ENCODE peak calls at places on chromosomes 2 and 18, in seven cellular contexts. One of them, this sample, is unnamed.

GRCh38 chr2:48439102-48439501 is 90.9 kb upstream of the STON1 start:
- DNase-seq in cardiac muscle cell: no peak
- DNase-seq in endodermal cell: no peak
- DNase-seq in OCI-LY7: no peak
- DNase-seq in colonic mucosa: no peak
- DNase-seq in MM.1S: no peak
- DNase-seq in BJ: no peak
- DNase-seq in this sample: no peak

GRCh38 chr18:49628119-49628518 is 66.3 kb downstream of the LIPG start:
- DNase-seq in cardiac muscle cell: no peak
- DNase-seq in endodermal cell: peak
- DNase-seq in OCI-LY7: no peak
- DNase-seq in colonic mucosa: no peak
- DNase-seq in MM.1S: no peak
- DNase-seq in BJ: no peak
- DNase-seq in this sample: no peak

GRCh38 chr18:39571511-39571910 is 2005.9 kb upstream of the CELF4 start:
- DNase-seq in cardiac muscle cell: peak
- DNase-seq in endodermal cell: peak
- DNase-seq in OCI-LY7: no peak
- DNase-seq in colonic mucosa: no peak
- DNase-seq in MM.1S: no peak
- DNase-seq in BJ: no peak
- DNase-seq in this sample: no peak

GRCh38 chr2:76197842-76198448 is 487.2 kb upstream of the GCFC2 start:
- DNase-seq in cardiac muscle cell: peak
- DNase-seq in endodermal cell: peak
- DNase-seq in OCI-LY7: peak
- DNase-seq in colonic mucosa: peak
- DNase-seq in MM.1S: peak
- DNase-seq in BJ: peak
- DNase-seq in this sample: peak

GRCh38 chr18:63043516-63043915 is 276.1 kb downstream of the BCL2 start:
- DNase-seq in cardiac muscle cell: peak
- DNase-seq in endodermal cell: no peak
- DNase-seq in OCI-LY7: no peak
- DNase-seq in colonic mucosa: no peak
- DNase-seq in MM.1S: no peak
- DNase-seq in BJ: no peak
- DNase-seq in this sample: no peak

GRCh38 chr2:85756822-85757435 is 3.1 kb downstream of the ATOH8 start:
- DNase-seq in cardiac muscle cell: no peak
- DNase-seq in endodermal cell: no peak
- DNase-seq in OCI-LY7: no peak
- DNase-seq in colonic mucosa: no peak
- DNase-seq in MM.1S: no peak
- DNase-seq in BJ: no peak
- DNase-seq in this sample: no peak

GRCh38 chr2:99602475-99602874 is 112.7 kb upstream of the REV1 start:
- DNase-seq in cardiac muscle cell: peak
- DNase-seq in endodermal cell: no peak
- DNase-seq in OCI-LY7: no peak
- DNase-seq in colonic mucosa: no peak
- DNase-seq in MM.1S: no peak
- DNase-seq in BJ: no peak
- DNase-seq in this sample: peak

GRCh38 chr2:153043385-153043784 is 325.0 kb downstream of the ARL6IP6 start:
- DNase-seq in cardiac muscle cell: no peak
- DNase-seq in endodermal cell: no peak
- DNase-seq in OCI-LY7: no peak
- DNase-seq in colonic mucosa: no peak
- DNase-seq in MM.1S: no peak
- DNase-seq in BJ: no peak
- DNase-seq in this sample: no peak

GRCh38 chr18:79395308-79395640 is 456 bp upstream of the NFATC1 start:
- DNase-seq in cardiac muscle cell: no peak
- DNase-seq in endodermal cell: no peak
- DNase-seq in OCI-LY7: no peak
- DNase-seq in colonic mucosa: no peak
- DNase-seq in MM.1S: no peak
- DNase-seq in BJ: no peak
- DNase-seq in this sample: no peak

GRCh38 chr2:62469558-62469957 is 36.4 kb downstream of the TMEM17 start:
- DNase-seq in cardiac muscle cell: no peak
- DNase-seq in endodermal cell: no peak
- DNase-seq in OCI-LY7: no peak
- DNase-seq in colonic mucosa: no peak
- DNase-seq in MM.1S: no peak
- DNase-seq in BJ: no peak
- DNase-seq in this sample: no peak

GRCh38 chr18:9287037-9287436 is 47.5 kb upstream of the TWSG1 start:
- DNase-seq in cardiac muscle cell: no peak
- DNase-seq in endodermal cell: no peak
- DNase-seq in OCI-LY7: no peak
- DNase-seq in colonic mucosa: no peak
- DNase-seq in MM.1S: no peak
- DNase-seq in BJ: no peak
- DNase-seq in this sample: no peak

GRCh38 chr2:55030766-55031165 is 19.5 kb downstream of the RTN4 start:
- DNase-seq in cardiac muscle cell: no peak
- DNase-seq in endodermal cell: no peak
- DNase-seq in OCI-LY7: no peak
- DNase-seq in colonic mucosa: no peak
- DNase-seq in MM.1S: no peak
- DNase-seq in BJ: no peak
- DNase-seq in this sample: no peak

GRCh38 chr2:85936421-85937068 is 47.8 kb upstream of the ST3GAL5 start:
- DNase-seq in cardiac muscle cell: peak
- DNase-seq in endodermal cell: no peak
- DNase-seq in OCI-LY7: no peak
- DNase-seq in colonic mucosa: no peak
- DNase-seq in MM.1S: no peak
- DNase-seq in BJ: no peak
- DNase-seq in this sample: no peak

GRCh38 chr2:105718846-105719432 is 25.8 kb upstream of the NCK2 start:
- DNase-seq in cardiac muscle cell: no peak
- DNase-seq in endodermal cell: no peak
- DNase-seq in OCI-LY7: no peak
- DNase-seq in colonic mucosa: no peak
- DNase-seq in MM.1S: no peak
- DNase-seq in BJ: no peak
- DNase-seq in this sample: no peak

GRCh38 chr2:216858312-216858711 is 1.6 kb downstream of the TNP1 start:
- DNase-seq in cardiac muscle cell: no peak
- DNase-seq in endodermal cell: no peak
- DNase-seq in OCI-LY7: no peak
- DNase-seq in colonic mucosa: no peak
- DNase-seq in MM.1S: no peak
- DNase-seq in BJ: no peak
- DNase-seq in this sample: no peak

GRCh38 chr18:46264255-46264654 is 160.1 kb downstream of the HAUS1 start:
- DNase-seq in cardiac muscle cell: peak
- DNase-seq in endodermal cell: no peak
- DNase-seq in OCI-LY7: no peak
- DNase-seq in colonic mucosa: no peak
- DNase-seq in MM.1S: no peak
- DNase-seq in BJ: no peak
- DNase-seq in this sample: no peak

GRCh38 chr2:26687328-26687727 is 5.2 kb upstream of the KCNK3 start:
- DNase-seq in cardiac muscle cell: no peak
- DNase-seq in endodermal cell: no peak
- DNase-seq in OCI-LY7: no peak
- DNase-seq in colonic mucosa: no peak
- DNase-seq in MM.1S: no peak
- DNase-seq in BJ: no peak
- DNase-seq in this sample: no peak

GRCh38 chr2:23620841-23621341 is 235.9 kb downstream of the KLHL29 start:
- DNase-seq in cardiac muscle cell: peak
- DNase-seq in endodermal cell: no peak
- DNase-seq in OCI-LY7: no peak
- DNase-seq in colonic mucosa: no peak
- DNase-seq in MM.1S: no peak
- DNase-seq in BJ: no peak
- DNase-seq in this sample: no peak

GRCh38 chr2:88600038-88600465 is 27.2 kb downstream of the EIF2AK3 start:
- DNase-seq in cardiac muscle cell: peak
- DNase-seq in endodermal cell: peak
- DNase-seq in OCI-LY7: peak
- DNase-seq in colonic mucosa: peak
- DNase-seq in MM.1S: peak
- DNase-seq in BJ: peak
- DNase-seq in this sample: peak

GRCh38 chr2:14700753-14701152 is 68.2 kb downstream of the LRATD1 start:
- DNase-seq in cardiac muscle cell: no peak
- DNase-seq in endodermal cell: no peak
- DNase-seq in OCI-LY7: no peak
- DNase-seq in colonic mucosa: no peak
- DNase-seq in MM.1S: no peak
- DNase-seq in BJ: no peak
- DNase-seq in this sample: no peak

GRCh38 chr2:138641277-138641676 is 138.9 kb downstream of the NXPH2 start:
- DNase-seq in cardiac muscle cell: no peak
- DNase-seq in endodermal cell: no peak
- DNase-seq in OCI-LY7: no peak
- DNase-seq in colonic mucosa: no peak
- DNase-seq in MM.1S: no peak
- DNase-seq in BJ: no peak
- DNase-seq in this sample: no peak

GRCh38 chr2:116141891-116142474 is 1672.5 kb upstream of the DDX18 start:
- DNase-seq in cardiac muscle cell: no peak
- DNase-seq in endodermal cell: peak
- DNase-seq in OCI-LY7: no peak
- DNase-seq in colonic mucosa: no peak
- DNase-seq in MM.1S: no peak
- DNase-seq in BJ: no peak
- DNase-seq in this sample: no peak

GRCh38 chr2:37812414-37812813 is 112.7 kb upstream of the RMDN2 start:
- DNase-seq in cardiac muscle cell: peak
- DNase-seq in endodermal cell: no peak
- DNase-seq in OCI-LY7: peak
- DNase-seq in colonic mucosa: no peak
- DNase-seq in MM.1S: no peak
- DNase-seq in BJ: no peak
- DNase-seq in this sample: no peak

GRCh38 chr2:119523959-119524694 is at the start of gene SCTR:
- DNase-seq in cardiac muscle cell: no peak
- DNase-seq in endodermal cell: peak
- DNase-seq in OCI-LY7: no peak
- DNase-seq in colonic mucosa: no peak
- DNase-seq in MM.1S: no peak
- DNase-seq in BJ: no peak
- DNase-seq in this sample: no peak

GRCh38 chr2:162403884-162404283 is 60.0 kb downstream of the GCA start:
- DNase-seq in cardiac muscle cell: peak
- DNase-seq in endodermal cell: no peak
- DNase-seq in OCI-LY7: no peak
- DNase-seq in colonic mucosa: peak
- DNase-seq in MM.1S: no peak
- DNase-seq in BJ: no peak
- DNase-seq in this sample: peak

DNA sequence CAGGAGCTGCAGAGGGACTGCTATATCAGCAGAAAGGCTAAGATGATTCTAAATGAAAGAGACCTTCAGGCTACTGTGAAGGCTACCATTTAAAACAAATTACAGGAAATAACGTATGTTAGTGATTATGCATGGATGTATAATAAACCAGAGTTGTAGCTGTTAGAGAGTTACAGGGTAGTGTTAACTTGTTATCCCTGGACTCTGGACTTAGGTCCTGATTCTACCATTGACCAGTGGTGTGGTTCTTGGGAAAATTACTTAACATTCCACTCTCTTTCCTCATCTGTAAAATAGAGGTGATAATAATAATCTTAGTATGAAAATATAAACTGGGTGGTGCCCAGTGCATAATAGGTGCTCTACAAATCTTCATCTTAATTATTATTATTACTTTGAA is 22.2 kb downstream of the LAMA3 start:
- DNase-seq in cardiac muscle cell: no peak
- DNase-seq in endodermal cell: no peak
- DNase-seq in OCI-LY7: no peak
- DNase-seq in colonic mucosa: no peak
- DNase-seq in MM.1S: no peak
- DNase-seq in BJ: no peak
- DNase-seq in this sample: no peak
- H3K4me3 ChIP-seq in cardiac muscle cell: no peak
- H3K4me3 ChIP-seq in endodermal cell: no peak
- H3K4me3 ChIP-seq in OCI-LY7: no peak
- H3K4me3 ChIP-seq in colonic mucosa: no peak
- H3K4me3 ChIP-seq in MM.1S: no peak
- H3K4me3 ChIP-seq in BJ: no peak
- H3K4me3 ChIP-seq in this sample: no peak

GRCh38 chr2:58535182-58535581 is 294.1 kb upstream of the FANCL start:
- DNase-seq in cardiac muscle cell: no peak
- DNase-seq in endodermal cell: peak
- DNase-seq in OCI-LY7: no peak
- DNase-seq in colonic mucosa: no peak
- DNase-seq in MM.1S: no peak
- DNase-seq in BJ: no peak
- DNase-seq in this sample: no peak
- H3K4me3 ChIP-seq in cardiac muscle cell: no peak
- H3K4me3 ChIP-seq in endodermal cell: no peak
- H3K4me3 ChIP-seq in OCI-LY7: no peak
- H3K4me3 ChIP-seq in colonic mucosa: no peak
- H3K4me3 ChIP-seq in MM.1S: no peak
- H3K4me3 ChIP-seq in BJ: no peak
- H3K4me3 ChIP-seq in this sample: no peak

GRCh38 chr18:12278765-12279682 is 24.9 kb downstream of the CIDEA start:
- DNase-seq in cardiac muscle cell: peak
- DNase-seq in endodermal cell: peak
- DNase-seq in OCI-LY7: no peak
- DNase-seq in colonic mucosa: peak
- DNase-seq in MM.1S: no peak
- DNase-seq in BJ: peak
- DNase-seq in this sample: peak
- H3K4me3 ChIP-seq in cardiac muscle cell: peak
- H3K4me3 ChIP-seq in endodermal cell: no peak
- H3K4me3 ChIP-seq in OCI-LY7: no peak
- H3K4me3 ChIP-seq in colonic mucosa: peak
- H3K4me3 ChIP-seq in MM.1S: no peak
- H3K4me3 ChIP-seq in BJ: peak
- H3K4me3 ChIP-seq in this sample: peak

GRCh38 chr2:128982001-128982400 is 663.3 kb upstream of the HS6ST1 start:
- DNase-seq in cardiac muscle cell: no peak
- DNase-seq in endodermal cell: no peak
- DNase-seq in OCI-LY7: no peak
- DNase-seq in colonic mucosa: no peak
- DNase-seq in MM.1S: no peak
- DNase-seq in BJ: no peak
- DNase-seq in this sample: no peak

GRCh38 chr2:128982670-128983069 is 664.0 kb upstream of the HS6ST1 start:
- DNase-seq in cardiac muscle cell: no peak
- DNase-seq in endodermal cell: no peak
- DNase-seq in OCI-LY7: no peak
- DNase-seq in colonic mucosa: no peak
- DNase-seq in MM.1S: no peak
- DNase-seq in BJ: no peak
- DNase-seq in this sample: no peak

GRCh38 chr2:128980475-128980874 is 661.8 kb upstream of the HS6ST1 start:
- DNase-seq in cardiac muscle cell: no peak
- DNase-seq in endodermal cell: no peak
- DNase-seq in OCI-LY7: no peak
- DNase-seq in colonic mucosa: no peak
- DNase-seq in MM.1S: no peak
- DNase-seq in BJ: no peak
- DNase-seq in this sample: no peak

GRCh38 chr2:128979182-128979581 is 660.5 kb upstream of the HS6ST1 start:
- DNase-seq in cardiac muscle cell: no peak
- DNase-seq in endodermal cell: no peak
- DNase-seq in OCI-LY7: no peak
- DNase-seq in colonic mucosa: no peak
- DNase-seq in MM.1S: no peak
- DNase-seq in BJ: no peak
- DNase-seq in this sample: no peak

GRCh38 chr2:128981353-128981752 is 662.7 kb upstream of the HS6ST1 start:
- DNase-seq in cardiac muscle cell: no peak
- DNase-seq in endodermal cell: no peak
- DNase-seq in OCI-LY7: no peak
- DNase-seq in colonic mucosa: no peak
- DNase-seq in MM.1S: no peak
- DNase-seq in BJ: no peak
- DNase-seq in this sample: no peak
- H3K4me3 ChIP-seq in cardiac muscle cell: no peak
- H3K4me3 ChIP-seq in endodermal cell: no peak
- H3K4me3 ChIP-seq in OCI-LY7: no peak
- H3K4me3 ChIP-seq in colonic mucosa: no peak
- H3K4me3 ChIP-seq in MM.1S: no peak
- H3K4me3 ChIP-seq in BJ: no peak
- H3K4me3 ChIP-seq in this sample: no peak